ENCODE peak calls at places on chromosome 22, in ten cellular contexts. U, G, Z, M, I, H, B, L, E and Y are unnamed samples.

GRCh38 chr22:49099496-49100124 is 728.1 kb downstream of the BRD1 start:
- DNase-seq in U (no peak), G (no peak), Z (no peak), M (no peak), I (no peak), H (peak), B (no peak), L (no peak), E (no peak), Y (no peak)

GRCh38 chr22:32986773-32987050 is 71.5 kb downstream of the SYN3 start:
- DNase-seq in U (no peak), G (no peak), Z (no peak), M (no peak), I (no peak), H (no peak), B (no peak), L (no peak), E (no peak), Y (no peak)

GRCh38 chr22:23220485-23221350 is 40.4 kb downstream of the BCR start:
- DNase-seq in U (no peak), G (no peak), Z (peak), M (peak), I (no peak), H (peak), B (no peak), L (no peak), E (peak), Y (peak)

GRCh38 chr22:38454361-38455062 is 487 bp downstream of the KCNJ4 start:
- DNase-seq in U (no peak), G (peak), Z (no peak), M (peak), I (no peak), H (peak), B (no peak), L (no peak), E (peak), Y (peak)

GRCh38 chr22:28604961-28605360 is 74.7 kb downstream of the TTC28 start:
- DNase-seq in U (no peak), G (no peak), Z (no peak), M (no peak), I (no peak), H (no peak), B (no peak), L (no peak), E (no peak), Y (no peak)

GRCh38 chr22:38238519-38239051 is 34.2 kb downstream of the TMEM184B start:
- DNase-seq in U (no peak), G (no peak), Z (no peak), M (no peak), I (no peak), H (no peak), B (no peak), L (no peak), E (no peak), Y (no peak)

GRCh38 chr22:44419429-44419828 is 78.6 kb downstream of the RTL6 start:
- DNase-seq in U (no peak), G (no peak), Z (no peak), M (no peak), I (no peak), H (no peak), B (no peak), L (no peak), E (no peak), Y (no peak)

GRCh38 chr22:50144005-50144614 is 26.4 kb upstream of the PANX2 start:
- DNase-seq in U (no peak), G (no peak), Z (no peak), M (no peak), I (no peak), H (no peak), B (no peak), L (no peak), E (no peak), Y (no peak)

GRCh38 chr22:33542153-33542552 is 378.1 kb downstream of the LARGE1 start:
- DNase-seq in U (no peak), G (no peak), Z (no peak), M (no peak), I (no peak), H (peak), B (no peak), L (no peak), E (no peak), Y (no peak)

GRCh38 chr22:42683599-42684283 is 34.5 kb upstream of the CYB5R3 start:
- DNase-seq in U (no peak), G (no peak), Z (no peak), M (peak), I (no peak), H (no peak), B (no peak), L (no peak), E (no peak), Y (no peak)

GRCh38 chr22:36737776-36738175 is 34.2 kb upstream of the CACNG2 start:
- DNase-seq in U (no peak), G (no peak), Z (peak), M (no peak), I (no peak), H (no peak), B (no peak), L (no peak), E (no peak), Y (no peak)

GRCh38 chr22:19289475-19290161 is 1.9 kb downstream of the CLTCL1 start:
- DNase-seq in U (peak), G (no peak), Z (no peak), M (no peak), I (no peak), H (peak), B (no peak), L (peak), E (no peak), Y (peak)

GRCh38 chr22:44292007-44292370 is 20.8 kb downstream of the SHISAL1 start:
- DNase-seq in U (no peak), G (peak), Z (no peak), M (no peak), I (no peak), H (peak), B (no peak), L (no peak), E (no peak), Y (no peak)

GRCh38 chr22:45336971-45337431 is 27.3 kb downstream of the FAM118A start:
- DNase-seq in U (no peak), G (no peak), Z (no peak), M (no peak), I (no peak), H (no peak), B (peak), L (no peak), E (no peak), Y (peak)

GRCh38 chr22:48528221-48528915 is 1299.3 kb downstream of the BRD1 start:
- DNase-seq in U (no peak), G (no peak), Z (peak), M (no peak), I (no peak), H (no peak), B (no peak), L (no peak), E (no peak), Y (no peak)

GRCh38 chr22:32005453-32005852 is 37.6 kb upstream of the SLC5A1 start:
- DNase-seq in U (no peak), G (no peak), Z (no peak), M (no peak), I (no peak), H (no peak), B (no peak), L (peak), E (no peak), Y (no peak)

GRCh38 chr22:50599816-50600454 is 658 bp upstream of the MAPK8IP2 start:
- DNase-seq in U (no peak), G (peak), Z (no peak), M (peak), I (peak), H (peak), B (no peak), L (no peak), E (peak), Y (peak)

GRCh38 chr22:18970948-18971315 is 34.8 kb upstream of the PRODH start:
- DNase-seq in U (no peak), G (no peak), Z (no peak), M (no peak), I (no peak), H (peak), B (no peak), L (no peak), E (no peak), Y (no peak)

GRCh38 chr22:35552186-35552842 is 11.7 kb downstream of the RASD2 start:
- DNase-seq in U (no peak), G (peak), Z (no peak), M (peak), I (peak), H (peak), B (no peak), L (no peak), E (peak), Y (peak)

GRCh38 chr22:43921361-43921760 is 2.2 kb upstream of the PNPLA3 start:
- DNase-seq in U (no peak), G (no peak), Z (no peak), M (no peak), I (no peak), H (peak), B (no peak), L (peak), E (no peak), Y (no peak)

GRCh38 chr22:48754611-48755331 is 1072.9 kb downstream of the BRD1 start:
- DNase-seq in U (no peak), G (no peak), Z (no peak), M (peak), I (peak), H (no peak), B (no peak), L (no peak), E (no peak), Y (no peak)

GRCh38 chr22:46902998-46903916 is 140.8 kb downstream of the TBC1D22A start:
- DNase-seq in U (no peak), G (no peak), Z (peak), M (no peak), I (no peak), H (no peak), B (peak), L (no peak), E (no peak), Y (no peak)
- TF ChIP-seq CTCF in U (no peak), G (no peak), Z (no peak), M (no peak), I (no peak), H (no peak), B (no peak), L (no peak), E (no peak), Y (no peak)

DNA sequence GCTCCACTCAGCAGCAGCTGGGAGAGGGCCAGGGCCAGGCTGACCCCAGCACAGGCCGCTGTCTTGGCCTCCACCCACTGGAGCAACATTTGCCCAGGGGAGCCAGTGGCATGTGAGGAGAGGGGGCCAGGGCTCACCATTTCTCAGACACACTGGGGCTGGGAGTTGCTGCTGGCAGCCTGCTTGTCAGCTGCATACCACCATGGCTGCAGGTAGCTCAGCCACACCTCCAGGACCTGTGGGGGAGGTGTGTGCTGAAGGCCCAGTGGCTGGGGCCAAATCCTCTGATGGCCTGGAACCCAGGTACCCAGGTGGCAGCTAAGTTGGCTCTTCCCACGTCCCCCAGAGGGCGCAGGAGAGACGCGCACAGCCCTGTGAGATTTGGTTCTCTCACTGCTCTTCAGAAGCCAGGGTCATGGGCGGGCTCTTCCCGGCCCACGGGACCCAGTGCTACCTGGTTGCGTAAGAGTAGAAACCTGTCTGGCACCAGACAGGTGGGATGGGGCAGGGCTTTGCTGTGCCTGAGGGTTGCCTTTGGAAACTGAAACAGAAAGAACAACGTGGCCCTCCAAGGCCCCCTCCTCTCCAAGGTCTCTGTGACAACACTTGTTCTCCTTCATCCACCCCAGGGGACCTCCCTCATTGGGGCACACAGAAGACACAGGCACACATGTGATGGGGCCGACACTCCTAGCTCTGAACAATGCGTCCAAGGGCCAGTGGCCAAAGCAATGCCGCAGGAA is 98.8 kb downstream of the MED15 start:
- DNase-seq in U (peak), G (peak), Z (peak), M (peak), I (peak), H (peak), B (no peak), L (peak), E (peak), Y (peak)
- TF ChIP-seq CTCF in U (peak), G (peak), Z (peak), M (peak), I (peak), H (peak), B (peak), L (peak), E (peak), Y (peak)

GRCh38 chr22:41513391-41513790 is 30.9 kb downstream of the POLR3H start:
- DNase-seq in U (no peak), G (no peak), Z (no peak), M (no peak), I (no peak), H (no peak), B (peak), L (no peak), E (no peak), Y (no peak)

GRCh38 chr22:41517172-41518047 is 26.9 kb downstream of the POLR3H start:
- DNase-seq in U (no peak), G (peak), Z (no peak), M (peak), I (peak), H (peak), B (peak), L (peak), E (peak), Y (peak)

GRCh38 chr22:41521166-41521565 is 23.1 kb downstream of the POLR3H start:
- DNase-seq in U (no peak), G (no peak), Z (no peak), M (no peak), I (no peak), H (no peak), B (no peak), L (no peak), E (no peak), Y (no peak)

GRCh38 chr22:41516462-41516861 is 27.8 kb downstream of the POLR3H start:
- DNase-seq in U (no peak), G (no peak), Z (no peak), M (no peak), I (no peak), H (no peak), B (no peak), L (no peak), E (no peak), Y (no peak)

DNA sequence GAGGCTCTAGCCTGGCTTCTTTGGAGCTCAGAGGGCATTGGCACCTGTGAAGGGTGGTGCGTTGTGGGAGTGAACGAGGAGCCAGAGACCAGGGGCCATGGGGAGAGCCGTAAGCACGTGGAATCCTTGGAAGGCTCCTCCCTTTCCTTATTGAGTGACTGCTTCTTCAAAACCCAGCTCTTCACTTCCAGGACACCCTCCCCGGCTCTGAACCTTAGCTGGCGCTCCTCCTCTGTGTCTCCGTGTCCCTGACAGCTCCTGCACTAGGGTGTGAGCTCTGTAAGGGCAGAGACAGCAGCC is 26.3 kb downstream of the POLR3H start:
- DNase-seq in U (no peak), G (no peak), Z (no peak), M (no peak), I (no peak), H (no peak), B (no peak), L (no peak), E (no peak), Y (no peak)
- TF ChIP-seq CTCF in U (no peak), G (no peak), Z (no peak), M (no peak), I (peak), H (no peak), B (no peak), L (peak), E (no peak), Y (no peak)

DNA sequence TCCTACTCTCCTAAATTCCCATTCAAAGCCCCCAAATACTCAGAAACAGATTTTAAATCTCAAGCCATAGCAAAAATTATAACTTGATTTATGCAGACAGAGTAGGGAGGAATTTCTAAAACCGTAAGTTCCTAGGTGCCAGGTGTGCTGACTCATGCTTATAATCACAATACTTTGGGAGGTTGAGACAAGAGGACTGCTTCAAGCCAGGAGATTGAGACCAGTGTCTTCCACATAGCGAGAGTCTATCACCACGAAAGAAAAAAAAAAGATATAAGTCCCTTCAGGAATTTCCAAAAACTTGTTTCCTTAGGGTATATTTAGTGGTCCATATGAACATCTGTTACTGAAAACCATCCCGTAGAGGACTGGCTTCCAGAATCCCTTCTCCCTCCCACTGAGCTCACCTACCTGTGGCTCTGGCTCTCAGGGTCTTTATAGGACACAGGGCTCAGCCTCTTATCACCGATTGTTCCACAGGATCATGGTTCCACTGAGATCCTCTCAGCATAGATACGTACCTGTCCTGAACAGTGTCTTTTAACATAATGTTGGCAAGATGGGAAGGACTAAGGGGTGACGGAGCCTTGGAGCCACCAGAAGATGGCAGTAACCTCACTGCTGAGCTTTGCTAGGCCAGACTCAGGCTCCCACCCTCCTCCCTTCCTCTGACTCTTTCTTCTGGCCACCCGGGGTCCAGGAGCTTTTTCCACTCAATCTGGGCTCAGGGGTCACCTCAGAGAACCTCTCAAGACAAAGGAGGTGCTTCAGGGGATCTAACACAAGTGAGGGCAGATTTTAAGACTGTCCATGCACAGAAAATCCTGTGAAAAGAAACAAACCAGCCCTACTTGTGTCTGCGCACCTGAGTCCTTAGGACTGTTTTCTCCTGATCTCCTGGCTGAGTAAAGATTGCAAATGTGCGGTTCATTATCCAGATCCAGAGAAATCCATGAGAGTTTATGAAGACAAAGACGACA is 117.5 kb upstream of the TOP3B start:
- DNase-seq in U (no peak), G (no peak), Z (no peak), M (no peak), I (no peak), H (peak), B (no peak), L (no peak), E (no peak), Y (peak)
- TF ChIP-seq CTCF in U (peak), G (no peak), Z (no peak), M (peak), I (peak), H (peak), B (no peak), L (peak), E (peak), Y (peak)

GRCh38 chr22:29744902-29745301 is 21.9 kb downstream of the ZMAT5 start:
- DNase-seq in U (peak), G (no peak), Z (no peak), M (no peak), I (no peak), H (no peak), B (no peak), L (peak), E (no peak), Y (no peak)
- TF ChIP-seq CTCF in U (no peak), G (no peak), Z (no peak), M (no peak), I (no peak), H (no peak), B (no peak), L (no peak), E (no peak), Y (no peak)